ENCODE peak calls at places on chromosomes 5 and 9, in eight cellular contexts. R, F, S, V, I, A, H and W are unnamed samples.

GRCh38 chr5:137289856-137290255 is 209.3 kb downstream of the SPOCK1 start:
- DNase-seq in R (no peak), F (no peak), S (no peak), V (no peak), I (no peak), A (no peak), H (no peak), W (no peak)

GRCh38 chr9:126471084-126471611 is 142.6 kb upstream of the LMX1B start:
- DNase-seq in R (peak; percentile 56), F (no peak), S (no peak), V (peak; percentile 87), I (peak; percentile 44), A (peak; percentile 84), H (no peak), W (peak; percentile 24)

GRCh38 chr9:133742849-133743444 is 4.8 kb upstream of the SARDH start:
- DNase-seq in R (peak; percentile 69), F (peak; percentile 88), S (peak; percentile 50), V (peak; percentile 73), I (peak; percentile 82), A (peak; percentile 64), H (no peak), W (no peak)

GRCh38 chr9:77933019-77933418 is 98.6 kb downstream of the GNAQ start:
- DNase-seq in R (no peak), F (no peak), S (no peak), V (no peak), I (no peak), A (no peak), H (no peak), W (no peak)

GRCh38 chr5:173495225-173495904 is 121.1 kb downstream of the BOD1 start:
- DNase-seq in R (no peak), F (no peak), S (no peak), V (no peak), I (no peak), A (peak; percentile 58), H (no peak), W (peak; percentile 42)

GRCh38 chr5:114316167-114316566 is 45.7 kb upstream of the KCNN2 start:
- DNase-seq in R (no peak), F (no peak), S (no peak), V (no peak), I (no peak), A (no peak), H (no peak), W (no peak)

GRCh38 chr5:109083937-109084336 is 325.8 kb downstream of the PJA2 start:
- DNase-seq in R (no peak), F (no peak), S (no peak), V (no peak), I (no peak), A (no peak), H (no peak), W (no peak)

GRCh38 chr5:141199359-141200235 is at the start of gene PCDHB11:
- DNase-seq in R (no peak), F (no peak), S (no peak), V (no peak), I (no peak), A (no peak), H (no peak), W (no peak)

GRCh38 chr9:113187935-113188595 is 33.0 kb downstream of the FKBP15 start:
- DNase-seq in R (no peak), F (no peak), S (peak; percentile 66), V (peak; percentile 70), I (no peak), A (peak; percentile 86), H (peak; percentile 73), W (peak; percentile 50)

GRCh38 chr9:136552117-136552685 is 6.4 kb upstream of the NOTCH1 start:
- DNase-seq in R (no peak), F (no peak), S (no peak), V (no peak), I (no peak), A (peak; percentile 47), H (peak; percentile 87), W (peak; percentile 69)

GRCh38 chr9:111467778-111468367 is 16.3 kb downstream of the ECPAS start:
- DNase-seq in R (no peak), F (no peak), S (no peak), V (no peak), I (no peak), A (no peak), H (no peak), W (no peak)

GRCh38 chr5:171668097-171668412 is 117.6 kb upstream of the SMIM23 start:
- DNase-seq in R (no peak), F (no peak), S (no peak), V (no peak), I (no peak), A (no peak), H (no peak), W (no peak)

GRCh38 chr5:18699681-18700080 is 1065.4 kb downstream of the TAF11L14 start:
- DNase-seq in R (no peak), F (no peak), S (no peak), V (no peak), I (no peak), A (no peak), H (no peak), W (no peak)

GRCh38 chr5:135323701-135324132 is 75.3 kb downstream of the MACROH2A1 start:
- DNase-seq in R (no peak), F (no peak), S (peak; percentile 53), V (no peak), I (no peak), A (no peak), H (no peak), W (no peak)

GRCh38 chr5:61659221-61659696 is 327.2 kb downstream of the ZSWIM6 start:
- DNase-seq in R (no peak), F (no peak), S (no peak), V (no peak), I (no peak), A (no peak), H (no peak), W (no peak)

GRCh38 chr9:95177617-95178016 is 139.9 kb downstream of the FANCC start:
- DNase-seq in R (no peak), F (no peak), S (no peak), V (no peak), I (no peak), A (no peak), H (no peak), W (no peak)

GRCh38 chr9:95182854-95183563 is 134.5 kb downstream of the FANCC start:
- DNase-seq in R (no peak), F (no peak), S (no peak), V (no peak), I (no peak), A (no peak), H (no peak), W (no peak)

GRCh38 chr9:95176755-95177319 is 140.7 kb downstream of the FANCC start:
- DNase-seq in R (no peak), F (no peak), S (no peak), V (no peak), I (no peak), A (no peak), H (no peak), W (no peak)

GRCh38 chr9:95181845-95182244 is 135.7 kb downstream of the FANCC start:
- DNase-seq in R (no peak), F (no peak), S (no peak), V (no peak), I (no peak), A (no peak), H (no peak), W (no peak)

GRCh38 chr9:95181226-95181818 is 136.2 kb downstream of the FANCC start:
- DNase-seq in R (no peak), F (peak; percentile 19), S (no peak), V (no peak), I (no peak), A (no peak), H (no peak), W (no peak)
- TF ChIP-seq CTCF in R (peak; percentile 74), F (peak; percentile 53), S (peak; percentile 79), V (peak; percentile 57), I (peak; percentile 12), A (peak; percentile 31), H (peak; percentile 41), W (peak; percentile 29)

GRCh38 chr5:35924122-35924949 is 14.1 kb downstream of the CAPSL start:
- DNase-seq in R (no peak), F (no peak), S (no peak), V (no peak), I (no peak), A (no peak), H (peak; percentile 72), W (peak; percentile 67)

GRCh38 chr5:35921930-35922329 is 16.5 kb downstream of the CAPSL start:
- DNase-seq in R (no peak), F (no peak), S (no peak), V (no peak), I (no peak), A (no peak), H (no peak), W (no peak)

GRCh38 chr5:35919191-35919590 is 19.2 kb downstream of the CAPSL start:
- DNase-seq in R (no peak), F (no peak), S (peak; percentile 96), V (no peak), I (no peak), A (no peak), H (peak; percentile 72), W (peak; percentile 78)

GRCh38 chr5:35922468-35922867 is 16.0 kb downstream of the CAPSL start:
- DNase-seq in R (no peak), F (no peak), S (no peak), V (no peak), I (no peak), A (no peak), H (no peak), W (no peak)

GRCh38 chr5:35920890-35921289 is 17.5 kb downstream of the CAPSL start:
- DNase-seq in R (no peak), F (no peak), S (no peak), V (no peak), I (no peak), A (no peak), H (no peak), W (no peak)
- TF ChIP-seq CTCF in R (no peak), F (peak; percentile 30), S (no peak), V (no peak), I (no peak), A (no peak), H (peak; percentile 5), W (no peak)

GRCh38 chr9:25374281-25374680 is 304.0 kb downstream of the TUSC1 start:
- DNase-seq in R (no peak), F (no peak), S (no peak), V (no peak), I (no peak), A (no peak), H (no peak), W (no peak)
- TF ChIP-seq CTCF in R (no peak), F (no peak), S (no peak), V (no peak), I (no peak), A (no peak), H (no peak), W (no peak)

DNA sequence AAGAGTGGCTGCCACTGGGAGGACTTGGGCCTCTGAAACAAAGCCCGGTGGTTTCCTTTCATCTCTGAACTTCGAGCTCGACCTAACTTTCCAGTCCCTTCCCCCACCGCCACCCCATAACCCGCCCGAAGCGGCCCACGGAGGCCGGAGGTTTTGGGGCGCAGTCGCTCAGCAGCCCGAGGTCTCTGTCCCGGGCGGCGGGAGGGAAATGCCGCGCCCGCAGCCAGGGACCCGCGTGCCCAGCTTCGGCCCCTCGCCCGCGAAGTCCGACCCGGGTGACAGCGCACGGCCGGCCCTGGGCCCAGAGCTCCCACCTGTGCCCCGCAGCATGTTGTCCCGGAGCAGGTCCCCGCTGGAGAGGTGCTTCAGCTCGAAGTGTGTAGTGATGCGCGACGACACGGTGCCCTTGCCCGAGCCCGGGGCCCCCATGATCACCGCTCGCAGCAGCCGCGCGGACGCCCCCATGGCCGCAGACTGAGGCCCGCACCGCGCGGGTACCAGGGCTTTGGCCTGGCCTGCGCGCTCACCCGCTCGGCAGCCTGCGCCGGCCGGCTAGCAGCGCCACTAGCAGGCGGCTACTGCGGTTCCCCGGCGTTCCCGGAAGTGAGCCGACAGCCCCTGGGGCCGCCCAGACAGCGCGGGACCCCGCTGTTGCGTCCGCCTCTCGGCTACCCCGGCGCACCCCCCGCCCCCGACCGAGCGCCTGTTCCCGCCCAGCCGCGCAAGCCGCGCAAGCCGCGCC is at the start of gene AK3:
- DNase-seq in R (peak; percentile 83), F (peak; percentile 87), S (peak; percentile 89), V (peak; percentile 93), I (peak; percentile 92), A (peak; percentile 85), H (peak; percentile 20), W (peak; percentile 68)
- TF ChIP-seq CTCF in R (no peak), F (peak; percentile 44), S (peak; percentile 18), V (peak; percentile 44), I (peak; percentile 50), A (peak; percentile 32), H (peak; percentile 23), W (peak; percentile 26)